ENCODE peak calls at places on chromosomes 6 and 20, in six cellular contexts. V is nucleus accumbens; T is stimulated activated CD4-positive, alpha-beta T cell treated with anti-CD3 and anti-CD28 coated beads, Interleukin-2, amount 100 ng/mL, for 24 hours; M is ELR; W is CD4-positive, alpha-beta T cell; D is small intestine. C is an unnamed sample.

GRCh38 chr6:160520043-160520904 is 143.8 kb downstream of the LPA start:
- DNase-seq in W (peak), D (peak), T (peak), M (peak), V (peak), C (peak)

GRCh38 chr20:4666001-4666470 is 55.7 kb upstream of the PRND start:
- DNase-seq in V (no peak), W (no peak), D (peak), M (peak), T (peak), C (no peak)

GRCh38 chr20:7010584-7010983 is 243.1 kb downstream of the BMP2 start:
- DNase-seq in W (no peak), T (no peak), V (no peak), M (no peak), D (no peak), C (no peak)

GRCh38 chr20:4937422-4938319 is 63.6 kb downstream of the SLC23A2 start:
- DNase-seq in W (no peak), T (no peak), V (no peak), D (peak), M (no peak), C (no peak)

GRCh38 chr20:38748863-38749153 is 548 bp downstream of the ACTR5 start:
- DNase-seq in V (peak), D (peak), W (no peak), M (peak), T (peak), C (no peak)

GRCh38 chr20:48329676-48330644 is 497.8 kb downstream of the PREX1 start:
- DNase-seq in V (no peak), M (peak), T (peak), W (no peak), D (peak), C (no peak)

GRCh38 chr6:156701961-156702360 is 75.2 kb upstream of the ARID1B start:
- DNase-seq in T (no peak), V (no peak), D (no peak), W (no peak), M (no peak), C (no peak)

GRCh38 chr6:27720607-27721580 is 191.3 kb downstream of the OR2B2 start:
- DNase-seq in T (peak), V (no peak), M (peak), D (no peak), W (no peak), C (no peak)

GRCh38 chr20:38113401-38114325 is 51.4 kb downstream of the TGM2 start:
- DNase-seq in D (peak), W (no peak), M (peak), T (peak), V (no peak), C (no peak)

GRCh38 chr6:41602864-41603608 is 35.2 kb upstream of the MDFI start:
- DNase-seq in M (peak), D (peak), W (peak), V (peak), T (peak), C (peak)

GRCh38 chr6:148528292-148528691 is 185.7 kb downstream of the SASH1 start:
- DNase-seq in V (peak), W (no peak), D (no peak), T (no peak), M (peak), C (no peak)

GRCh38 chr6:31010393-31011060 is at the start of gene MUC22:
- DNase-seq in V (no peak), M (peak), T (peak), D (no peak), W (no peak), C (no peak)

GRCh38 chr6:154651656-154652055 is 81.6 kb upstream of the SCAF8 start:
- DNase-seq in D (no peak), W (no peak), M (no peak), V (no peak), T (no peak), C (no peak)

C was measured in GM12891.